ENCODE peak calls at places on chromosomes 5 and 9, in ten cellular contexts. H is caudate nucleus; P is HTR-8/SVneo; D is fibroblast of villous mesenchyme; V is cardiac fibroblast; Q is activated T-cell treated with anti-CD3 and anti-CD28 coated beads for 1 hour; T is stimulated activated CD8-positive, alpha-beta memory T cell treated with anti-CD3 and anti-CD28 coated beads, Interleukin-4, amount 100 ng/mL, for 24 hours; J is AG20443; N is Panc1; O is ACHN. E is an unnamed sample.

GRCh38 chr9:137988051-137988450 is 110.5 kb downstream of the CACNA1B start:
- DNase-seq in D (no peak), H (no peak), V (no peak), Q (no peak), P (no peak), J (no peak), N (no peak), O (no peak), T (no peak), E (no peak)

GRCh38 chr9:133252301-133252776 is 22.7 kb downstream of the ABO start:
- DNase-seq in Q (no peak), O (no peak), J (no peak), N (no peak), T (no peak), P (no peak), H (no peak), D (no peak), V (no peak), E (no peak)

GRCh38 chr5:156411-157072 is 34.8 kb upstream of the LRRC14B start:
- DNase-seq in J (no peak), V (no peak), N (no peak), O (no peak), P (no peak), T (no peak), D (no peak), Q (no peak), H (no peak), E (no peak)

GRCh38 chr5:67976812-67977455 is 238.6 kb upstream of the PIK3R1 start:
- DNase-seq in O (no peak), P (no peak), J (no peak), V (no peak), Q (no peak), D (no peak), H (no peak), N (no peak), T (no peak), E (no peak)

GRCh38 chr5:28734396-28734795 is 1696.0 kb upstream of the CDH9 start:
- DNase-seq in O (no peak), D (no peak), N (no peak), T (no peak), H (no peak), J (no peak), P (no peak), Q (no peak), V (no peak), E (no peak)

GRCh38 chr9:137816531-137817235 is 60.9 kb upstream of the CACNA1B start:
- DNase-seq in Q (no peak), O (no peak), D (no peak), T (no peak), H (no peak), V (no peak), P (no peak), N (no peak), J (no peak), E (no peak)

GRCh38 chr5:139852696-139853095 is 57.1 kb downstream of the PSD2 start:
- DNase-seq in H (no peak), N (no peak), P (no peak), O (no peak), J (no peak), Q (no peak), T (no peak), V (no peak), D (no peak), E (no peak)

GRCh38 chr5:73327908-73328455 is 120.6 kb downstream of the FOXD1 start:
- DNase-seq in D (no peak), H (no peak), T (no peak), P (no peak), O (peak; percentile 37), Q (no peak), V (peak; percentile 38), N (peak; percentile 52), J (peak; percentile 39), E (no peak)

GRCh38 chr9:106675780-106676179 is 187.2 kb upstream of the ZNF462 start:
- DNase-seq in T (no peak), Q (no peak), O (no peak), V (no peak), P (no peak), N (no peak), J (peak; percentile 11), D (no peak), H (no peak), E (no peak)

GRCh38 chr5:122639852-122640251 is 135.0 kb upstream of the SNX2 start:
- DNase-seq in N (no peak), O (no peak), P (no peak), T (no peak), Q (no peak), J (no peak), V (peak; percentile 29), H (no peak), D (no peak), E (no peak)

GRCh38 chr5:174935854-174936474 is 211.6 kb downstream of the MSX2 start:
- DNase-seq in J (peak; percentile 82), V (peak; percentile 49), Q (peak; percentile 17), H (peak; percentile 47), T (peak; percentile 15), N (peak; percentile 51), P (peak; percentile 68), D (peak; percentile 42), O (peak; percentile 39), E (no peak)

GRCh38 chr5:43268188-43268820 is 44.9 kb downstream of the HMGCS1 start:
- DNase-seq in J (no peak), P (no peak), Q (no peak), D (no peak), V (no peak), T (no peak), N (no peak), O (no peak), H (no peak), E (no peak)

GRCh38 chr5:56981906-56982305 is 30.0 kb upstream of the MIER3 start:
- DNase-seq in O (no peak), J (no peak), Q (no peak), D (no peak), V (no peak), P (no peak), H (no peak), T (no peak), N (no peak), E (no peak)

GRCh38 chr5:35136386-35136785 is 88.6 kb upstream of the AGXT2 start:
- DNase-seq in P (peak; percentile 71), D (peak; percentile 79), N (no peak), T (peak; percentile 7), V (peak; percentile 99), J (peak; percentile 69), O (peak; percentile 29), H (no peak), Q (no peak), E (no peak)

GRCh38 chr5:153358315-153358976 is 132.0 kb upstream of the GRIA1 start:
- DNase-seq in V (no peak), H (no peak), O (no peak), N (no peak), J (no peak), Q (no peak), D (peak; percentile 1), T (no peak), P (no peak), E (no peak)

GRCh38 chr5:431001-431710 is 11.8 kb upstream of the EXOC3 start:
- DNase-seq in T (peak; percentile 34), J (peak; percentile 70), N (no peak), V (peak; percentile 43), P (peak; percentile 80), Q (peak; percentile 17), D (peak; percentile 44), O (peak; percentile 38), H (no peak), E (no peak)

GRCh38 chr5:148933903-148934432 is 107.6 kb downstream of the ADRB2 start:
- DNase-seq in Q (no peak), H (no peak), O (no peak), N (no peak), T (no peak), P (no peak), V (no peak), D (no peak), J (no peak), E (no peak)

GRCh38 chr5:88556415-88556814 is 287.8 kb upstream of the TMEM161B start:
- DNase-seq in N (no peak), P (no peak), J (no peak), V (no peak), D (no peak), H (no peak), T (no peak), O (no peak), Q (no peak), E (no peak)

GRCh38 chr9:20853866-20854265 is 169.8 kb downstream of the FOCAD start:
- DNase-seq in V (no peak), N (no peak), T (no peak), D (no peak), P (no peak), O (no peak), J (no peak), H (no peak), Q (no peak), E (no peak)

GRCh38 chr9:89779416-89779815 is 174.6 kb downstream of the GADD45G start:
- DNase-seq in P (no peak), Q (no peak), H (no peak), N (no peak), T (no peak), V (no peak), J (no peak), D (no peak), O (no peak), E (no peak)

GRCh38 chr5:159099049-159099760 is 511 bp downstream of the EBF1 start:
- DNase-seq in P (no peak), T (no peak), H (no peak), Q (no peak), J (peak; percentile 64), V (peak; percentile 50), D (peak; percentile 47), N (no peak), O (peak; percentile 35), E (no peak)

GRCh38 chr9:132238026-132238972 is 76.4 kb downstream of the NTNG2 start:
- DNase-seq in Q (no peak), J (no peak), P (no peak), D (no peak), N (no peak), T (no peak), H (no peak), O (peak; percentile 54), V (no peak), E (no peak)

GRCh38 chr5:114062940-114063867 is 298.7 kb upstream of the KCNN2 start:
- DNase-seq in N (no peak), D (no peak), V (no peak), T (no peak), O (no peak), Q (no peak), P (no peak), H (no peak), J (no peak), E (no peak)

GRCh38 chr5:140175367-140176027 is 509 bp downstream of the CYSTM1 start:
- DNase-seq in J (peak; percentile 85), P (peak; percentile 59), D (peak; percentile 71), N (no peak), H (peak; percentile 58), Q (peak; percentile 44), T (peak; percentile 36), V (peak; percentile 68), O (peak; percentile 74), E (peak; percentile 40)

GRCh38 chr9:117374076-117374740 is 40.6 kb downstream of the ASTN2 start:
- DNase-seq in Q (no peak), J (no peak), O (no peak), P (no peak), D (no peak), T (no peak), V (no peak), H (no peak), N (no peak), E (no peak)

GRCh38 chr5:147930759-147931158 is 24.4 kb upstream of the C5orf46 start:
- DNase-seq in P (no peak), H (no peak), Q (no peak), O (no peak), T (no peak), V (no peak), J (no peak), D (no peak), N (no peak), E (no peak)

E was measured in T-helper 17 cell.